ENCODE peak calls at places on chromosomes 13 and 19, in seven cellular contexts. A is HL-60; F is stimulated activated CD8-positive, alpha-beta memory T cell treated with anti-CD3 and anti-CD28 coated beads, Interleukin-15, amount 100 ng/mL, for 24 hours; Z is hypothalamus; X is renal cortical epithelial cell; C is NCI-H187; S is AG10803. E is an unnamed sample.

GRCh38 chr19:7415163-7415856 is 66.6 kb downstream of the ARHGEF18 start:
- DNase-seq in A (no peak), F (no peak), Z (no peak), X (peak), C (no peak), S (no peak), E (no peak)

GRCh38 chr19:40907968-40908735 is 26.1 kb upstream of the CYP2A7 start:
- DNase-seq in A (peak), F (peak), Z (no peak), X (no peak), C (no peak), S (no peak), E (no peak)

GRCh38 chr13:42836930-42837329 is 55.5 kb downstream of the FAM216B start:
- DNase-seq in A (no peak), F (no peak), Z (no peak), X (peak), C (peak), S (peak), E (no peak)

GRCh38 chr13:106246237-106246636 is 289.2 kb downstream of the EFNB2 start:
- DNase-seq in A (no peak), F (no peak), Z (no peak), X (no peak), C (no peak), S (no peak), E (no peak)

GRCh38 chr13:111853146-111853545 is 213.8 kb upstream of the SOX1 start:
- DNase-seq in A (no peak), F (no peak), Z (no peak), X (no peak), C (no peak), S (no peak), E (no peak)

GRCh38 chr13:50284540-50284939 is 269.3 kb downstream of the KCNRG start:
- DNase-seq in A (peak), F (no peak), Z (no peak), X (no peak), C (no peak), S (no peak), E (no peak)

GRCh38 chr13:65540064-65540635 is 1690.0 kb downstream of the PCDH9 start:
- DNase-seq in A (no peak), F (no peak), Z (no peak), X (peak), C (no peak), S (peak), E (no peak)

GRCh38 chr13:27808866-27809546 is 16.7 kb downstream of the GSX1 start:
- DNase-seq in A (no peak), F (no peak), Z (no peak), X (no peak), C (no peak), S (no peak), E (no peak)

GRCh38 chr13:98780972-98781869 is 28.7 kb upstream of the SLC15A1 start:
- DNase-seq in A (no peak), F (no peak), Z (no peak), X (no peak), C (no peak), S (no peak), E (no peak)

GRCh38 chr19:2524840-2525723 is 49.2 kb downstream of the GADD45B start:
- DNase-seq in A (no peak), F (no peak), Z (no peak), X (peak), C (no peak), S (peak), E (peak)

GRCh38 chr19:2491130-2491801 is 15.3 kb downstream of the GADD45B start:
- DNase-seq in A (no peak), F (no peak), Z (no peak), X (peak), C (no peak), S (peak), E (no peak)

GRCh38 chr13:76646946-76647345 is 239.3 kb downstream of the KCTD12 start:
- DNase-seq in A (no peak), F (no peak), Z (no peak), X (no peak), C (no peak), S (peak), E (no peak)

GRCh38 chr19:32976223-32976805 is 4.3 kb downstream of the FAAP24 start:
- DNase-seq in A (no peak), F (peak), Z (peak), X (peak), C (peak), S (peak), E (peak)

GRCh38 chr13:34779171-34779570 is 162.9 kb upstream of the NBEA start:
- DNase-seq in A (no peak), F (no peak), Z (no peak), X (no peak), C (no peak), S (no peak), E (no peak)

E was measured in Right ventricle myocardium superior.